ENCODE peak calls at places on chromosome 5, in seven cellular contexts. P is gastrocnemius medialis, B is prostate gland, C is stomach, N is heart left ventricle, F is Peyer's patch, T is uterus. L is an unnamed sample.

GRCh38 chr5:9601055-9601739 is 29.0 kb downstream of the TAS2R1 start:
- DNase-seq in P (no peak), B (no peak), C (no peak), N (no peak), F (no peak), T (no peak), L (peak; percentile 86)

GRCh38 chr5:81783401-81783800 is 32.5 kb upstream of the SSBP2 start:
- DNase-seq in P (no peak), B (no peak), C (no peak), N (no peak), F (no peak), T (no peak), L (no peak)

GRCh38 chr5:4630031-4630430 is 510.1 kb upstream of the ADAMTS16 start:
- DNase-seq in P (no peak), B (no peak), C (no peak), N (no peak), F (no peak), T (no peak), L (no peak)

GRCh38 chr5:76819851-76820280 is 1.0 kb downstream of the F2RL1 start:
- DNase-seq in P (no peak), B (peak; percentile 6), C (peak; percentile 56), N (peak; percentile 29), F (peak; percentile 66), T (no peak), L (no peak)

GRCh38 chr5:148145916-148146315 is 22.4 kb upstream of the SPINK14 start:
- DNase-seq in P (no peak), B (peak; percentile 93), C (peak; percentile 83), N (no peak), F (no peak), T (no peak), L (no peak)

GRCh38 chr5:136205061-136205702 is 12.2 kb upstream of the SMIM32 start:
- DNase-seq in P (no peak), B (no peak), C (no peak), N (no peak), F (no peak), T (no peak), L (no peak)

GRCh38 chr5:100855940-100856339 is 47.1 kb downstream of the ST8SIA4 start:
- DNase-seq in P (no peak), B (no peak), C (no peak), N (no peak), F (no peak), T (no peak), L (no peak)

GRCh38 chr5:175816348-175816747 is 55.0 kb upstream of the CPLX2 start:
- DNase-seq in P (no peak), B (no peak), C (no peak), N (no peak), F (no peak), T (no peak), L (no peak)

GRCh38 chr5:53994148-53994547 is 316.2 kb downstream of the ARL15 start:
- DNase-seq in P (no peak), B (no peak), C (no peak), N (no peak), F (no peak), T (no peak), L (no peak)

GRCh38 chr5:86030753-86031152 is 587.0 kb upstream of the COX7C start:
- DNase-seq in P (no peak), B (no peak), C (no peak), N (no peak), F (no peak), T (no peak), L (no peak)

GRCh38 chr5:31944683-31945445 is 229.3 kb downstream of the GOLPH3 start:
- DNase-seq in P (no peak), B (no peak), C (peak; percentile 49), N (no peak), F (no peak), T (no peak), L (no peak)

GRCh38 chr5:38413696-38414095 is 142.8 kb downstream of the LIFR start:
- DNase-seq in P (no peak), B (no peak), C (no peak), N (no peak), F (no peak), T (no peak), L (no peak)

GRCh38 chr5:58156977-58157701 is 302.7 kb downstream of the PLK2 start:
- DNase-seq in P (no peak), B (no peak), C (no peak), N (peak; percentile 60), F (no peak), T (no peak), L (no peak)

GRCh38 chr5:124824637-124825158 is 78.3 kb upstream of the ZNF608 start:
- DNase-seq in P (peak; percentile 37), B (no peak), C (no peak), N (no peak), F (no peak), T (no peak), L (no peak)

GRCh38 chr5:61866930-61867329 is 439.1 kb upstream of the KIF2A start:
- DNase-seq in P (no peak), B (no peak), C (no peak), N (no peak), F (no peak), T (no peak), L (no peak)

GRCh38 chr5:98041661-98042060 is 731.8 kb upstream of the RGMB start:
- DNase-seq in P (no peak), B (no peak), C (no peak), N (no peak), F (no peak), T (no peak), L (no peak)

GRCh38 chr5:72125931-72126620 is 18.8 kb downstream of the MAP1B start:
- DNase-seq in P (no peak), B (no peak), C (no peak), N (no peak), F (no peak), T (no peak), L (no peak)

GRCh38 chr5:126868961-126869451 is 92.1 kb downstream of the LMNB1 start:
- DNase-seq in P (no peak), B (no peak), C (no peak), N (peak; percentile 40), F (no peak), T (no peak), L (peak; percentile 92)

GRCh38 chr5:4233671-4234070 is 638.0 kb downstream of the IRX1 start:
- DNase-seq in P (no peak), B (no peak), C (no peak), N (no peak), F (no peak), T (no peak), L (peak; percentile 70)

GRCh38 chr5:53948598-53948997 is 361.8 kb downstream of the ARL15 start:
- DNase-seq in P (no peak), B (no peak), C (no peak), N (no peak), F (no peak), T (no peak), L (no peak)

GRCh38 chr5:9278925-9279603 is 266.8 kb downstream of the SEMA5A start:
- DNase-seq in P (no peak), B (no peak), C (no peak), N (no peak), F (no peak), T (no peak), L (no peak)

GRCh38 chr5:140246378-140247122 is 56.4 kb downstream of the PFDN1 start:
- DNase-seq in P (no peak), B (no peak), C (no peak), N (peak; percentile 62), F (no peak), T (peak; percentile 78), L (no peak)

GRCh38 chr5:160008877-160009590 is at the start of gene TTC1:
- DNase-seq in P (peak; percentile 95), B (peak; percentile 97), C (peak; percentile 97), N (peak; percentile 95), F (peak; percentile 86), T (peak; percentile 99), L (peak; percentile 99)
- TF ChIP-seq POLR2A in P (peak; percentile 89), B (peak; percentile 77), C (no peak), N (peak; percentile 79), F (peak; percentile 93), T (peak; percentile 72), L (peak; percentile 60)

DNA sequence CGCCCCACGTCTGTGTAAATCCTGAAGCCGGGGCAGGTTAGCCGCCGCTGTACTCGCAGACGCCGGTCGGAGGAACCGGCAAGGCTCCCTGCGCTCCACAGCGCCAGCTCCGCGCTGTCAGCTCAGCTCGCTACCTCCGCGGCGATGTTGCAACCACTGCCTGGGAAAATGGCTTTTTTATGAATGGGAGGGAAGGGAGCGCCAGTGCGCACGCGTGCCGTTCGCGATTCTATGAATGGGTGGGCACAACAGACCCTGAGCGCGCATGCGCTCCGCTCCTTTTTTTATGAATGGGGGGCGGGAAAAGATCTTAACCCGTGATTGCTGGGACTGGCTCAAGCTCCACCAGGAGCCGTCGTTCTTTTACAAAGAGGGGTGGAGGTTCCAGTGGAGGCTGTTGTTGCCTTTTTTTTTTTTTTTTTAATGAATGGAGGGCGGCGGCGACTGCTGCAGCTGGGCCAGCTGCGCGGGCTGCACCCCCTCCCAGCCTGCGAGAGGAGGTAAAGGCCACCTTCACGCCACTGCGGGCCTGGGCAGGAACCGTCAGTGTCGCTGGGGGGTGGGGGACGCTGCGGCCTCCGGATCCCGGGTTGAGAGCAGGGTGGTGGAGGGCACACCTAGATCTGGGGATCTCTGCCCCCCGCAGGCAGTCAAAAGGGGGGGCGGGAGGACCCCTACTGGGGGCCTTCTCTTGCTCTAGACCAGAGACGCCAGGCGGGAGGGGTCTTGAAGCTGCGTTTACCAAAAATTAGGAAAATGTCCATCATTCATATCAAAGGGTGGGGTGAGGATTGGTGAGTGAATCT is at the start of gene SPRY4:
- DNase-seq in P (peak; percentile 71), B (peak; percentile 92), C (peak; percentile 89), N (peak; percentile 93), F (peak; percentile 93), T (peak; percentile 92), L (peak; percentile 97)
- TF ChIP-seq POLR2A in P (peak; percentile 63), B (peak; percentile 76), C (no peak), N (peak; percentile 93), F (peak; percentile 96), T (peak; percentile 69), L (peak; percentile 62)

GRCh38 chr5:132556511-132557424 is at the start of gene RAD50:
- DNase-seq in P (peak; percentile 87), B (peak; percentile 84), C (peak; percentile 95), N (peak; percentile 89), F (peak; percentile 96), T (peak; percentile 91), L (peak; percentile 98)
- TF ChIP-seq POLR2A in P (peak; percentile 86), B (peak; percentile 58), C (no peak), N (peak; percentile 73), F (peak; percentile 68), T (peak; percentile 59), L (peak; percentile 90)

DNA sequence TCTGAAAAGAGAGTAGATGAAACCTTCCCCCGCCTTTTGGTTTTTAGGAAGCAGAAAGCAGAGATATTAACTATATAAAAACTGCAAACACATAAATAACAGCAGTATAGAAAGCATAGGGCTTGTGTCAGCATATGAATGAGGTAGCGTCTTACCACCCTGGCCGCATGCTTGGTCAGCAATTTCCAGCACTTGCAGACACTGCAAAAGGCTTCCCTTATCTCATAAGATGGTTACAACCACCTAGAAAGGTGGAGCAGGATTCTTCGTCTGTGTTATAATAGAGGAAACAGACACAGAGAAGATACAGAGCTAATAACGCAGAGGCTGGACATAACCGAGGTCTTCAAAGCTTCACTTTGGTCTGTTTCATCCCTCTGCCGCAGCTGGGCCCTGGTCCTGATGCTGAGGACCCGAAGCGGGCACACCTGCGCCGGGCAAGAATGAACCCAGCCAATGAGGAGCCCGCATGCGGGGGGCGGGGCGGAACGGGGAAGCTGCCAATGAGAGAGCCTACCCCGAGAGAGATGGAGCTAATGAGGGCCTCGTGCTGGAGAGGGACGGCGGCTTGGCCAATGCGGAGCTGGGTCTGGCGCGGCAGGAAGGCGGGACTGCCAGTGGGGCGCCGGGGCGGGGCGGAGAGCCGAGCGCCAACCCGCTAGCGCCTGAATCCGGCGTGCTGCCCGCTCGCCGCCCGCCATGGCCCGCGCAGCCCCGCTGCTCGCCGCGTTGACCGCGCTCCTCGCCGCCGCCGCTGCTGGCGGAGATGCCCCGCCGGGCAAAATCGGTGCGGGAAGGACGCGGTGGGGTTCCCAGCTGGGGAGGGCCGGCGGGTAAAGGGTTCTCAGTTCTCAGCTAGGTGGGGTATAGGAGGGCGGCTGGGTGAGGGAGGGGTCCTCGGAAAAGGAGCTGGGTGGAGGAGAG is at the start of gene PCYOX1L:
- DNase-seq in P (peak; percentile 94), B (peak; percentile 94), C (peak; percentile 96), N (peak; percentile 98), F (peak; percentile 97), T (peak; percentile 96), L (peak; percentile 98)
- TF ChIP-seq POLR2A in P (peak; percentile 6), B (no peak), C (no peak), N (peak; percentile 50), F (no peak), T (peak; percentile 42), L (no peak)

L was measured in esophagus muscularis mucosa.